ENCODE peak calls at places on chromosome 16, in ten cellular contexts. One of them, this sample, is unnamed.

GRCh38 chr16:48426244-48427135 is 41.3 kb upstream of the SIAH1 start:
- DNase-seq in H9: no peak
- DNase-seq in stimulated activated naive CD8-positive, alpha-beta T cell treated with anti-CD3 and anti-CD28 coated beads, Interleukin-15, Interleukin-2, amounts not matched to agents 100 U/mL and 50 U/mL, for 24 hours: no peak
- DNase-seq in body of pancreas: no peak
- DNase-seq in stimulated activated CD8-positive, alpha-beta memory T cell treated with anti-CD3 and anti-CD28 coated beads, Interleukin-7, amount 100 ng/mL, for 24 hours: no peak
- DNase-seq in stomach: no peak
- DNase-seq in activated T-cell treated with anti-CD3 and anti-CD28 coated beads, Interleukin-2, amount 50 U/mL, for 4 hours: no peak
- DNase-seq in GM23248: peak; percentile 39
- DNase-seq in ascending aorta: no peak
- DNase-seq in cardiac muscle cell: no peak
- DNase-seq in this sample: no peak

GRCh38 chr16:15716694-15717447 is 66.8 kb downstream of the NDE1 start:
- DNase-seq in H9: no peak
- DNase-seq in body of pancreas: no peak
- DNase-seq in stimulated activated CD8-positive, alpha-beta memory T cell treated with anti-CD3 and anti-CD28 coated beads, Interleukin-7, amount 100 ng/mL, for 24 hours: no peak
- DNase-seq in cardiac muscle cell: no peak
- DNase-seq in activated T-cell treated with anti-CD3 and anti-CD28 coated beads, Interleukin-2, amount 50 U/mL, for 4 hours: no peak
- DNase-seq in ascending aorta: no peak
- DNase-seq in stimulated activated naive CD8-positive, alpha-beta T cell treated with anti-CD3 and anti-CD28 coated beads, Interleukin-15, Interleukin-2, amounts not matched to agents 100 U/mL and 50 U/mL, for 24 hours: no peak
- DNase-seq in stomach: no peak
- DNase-seq in GM23248: no peak
- DNase-seq in this sample: no peak

GRCh38 chr16:57972285-57972684 is 1.4 kb upstream of the CNGB1 start:
- DNase-seq in stimulated activated naive CD8-positive, alpha-beta T cell treated with anti-CD3 and anti-CD28 coated beads, Interleukin-15, Interleukin-2, amounts not matched to agents 100 U/mL and 50 U/mL, for 24 hours: no peak
- DNase-seq in cardiac muscle cell: no peak
- DNase-seq in GM23248: no peak
- DNase-seq in H9: no peak
- DNase-seq in body of pancreas: no peak
- DNase-seq in stomach: no peak
- DNase-seq in stimulated activated CD8-positive, alpha-beta memory T cell treated with anti-CD3 and anti-CD28 coated beads, Interleukin-7, amount 100 ng/mL, for 24 hours: no peak
- DNase-seq in ascending aorta: no peak
- DNase-seq in activated T-cell treated with anti-CD3 and anti-CD28 coated beads, Interleukin-2, amount 50 U/mL, for 4 hours: no peak
- DNase-seq in this sample: no peak

GRCh38 chr16:52309761-52310416 is 237.1 kb downstream of the TOX3 start:
- DNase-seq in GM23248: no peak
- DNase-seq in stimulated activated naive CD8-positive, alpha-beta T cell treated with anti-CD3 and anti-CD28 coated beads, Interleukin-15, Interleukin-2, amounts not matched to agents 100 U/mL and 50 U/mL, for 24 hours: no peak
- DNase-seq in stomach: no peak
- DNase-seq in body of pancreas: no peak
- DNase-seq in activated T-cell treated with anti-CD3 and anti-CD28 coated beads, Interleukin-2, amount 50 U/mL, for 4 hours: no peak
- DNase-seq in H9: peak; percentile 28
- DNase-seq in cardiac muscle cell: no peak
- DNase-seq in stimulated activated CD8-positive, alpha-beta memory T cell treated with anti-CD3 and anti-CD28 coated beads, Interleukin-7, amount 100 ng/mL, for 24 hours: no peak
- DNase-seq in ascending aorta: no peak
- DNase-seq in this sample: no peak

GRCh38 chr16:46927273-46927672 is 43.1 kb downstream of the GPT2 start:
- DNase-seq in activated T-cell treated with anti-CD3 and anti-CD28 coated beads, Interleukin-2, amount 50 U/mL, for 4 hours: no peak
- DNase-seq in cardiac muscle cell: no peak
- DNase-seq in GM23248: no peak
- DNase-seq in stomach: no peak
- DNase-seq in stimulated activated CD8-positive, alpha-beta memory T cell treated with anti-CD3 and anti-CD28 coated beads, Interleukin-7, amount 100 ng/mL, for 24 hours: no peak
- DNase-seq in body of pancreas: no peak
- DNase-seq in stimulated activated naive CD8-positive, alpha-beta T cell treated with anti-CD3 and anti-CD28 coated beads, Interleukin-15, Interleukin-2, amounts not matched to agents 100 U/mL and 50 U/mL, for 24 hours: no peak
- DNase-seq in H9: no peak
- DNase-seq in ascending aorta: no peak
- DNase-seq in this sample: no peak

GRCh38 chr16:76474048-76474447 is 196.8 kb downstream of the CNTNAP4 start:
- DNase-seq in H9: no peak
- DNase-seq in cardiac muscle cell: no peak
- DNase-seq in GM23248: no peak
- DNase-seq in body of pancreas: no peak
- DNase-seq in stomach: no peak
- DNase-seq in stimulated activated naive CD8-positive, alpha-beta T cell treated with anti-CD3 and anti-CD28 coated beads, Interleukin-15, Interleukin-2, amounts not matched to agents 100 U/mL and 50 U/mL, for 24 hours: no peak
- DNase-seq in stimulated activated CD8-positive, alpha-beta memory T cell treated with anti-CD3 and anti-CD28 coated beads, Interleukin-7, amount 100 ng/mL, for 24 hours: no peak
- DNase-seq in ascending aorta: no peak
- DNase-seq in activated T-cell treated with anti-CD3 and anti-CD28 coated beads, Interleukin-2, amount 50 U/mL, for 4 hours: no peak
- DNase-seq in this sample: peak; percentile 6

GRCh38 chr16:50917941-50918340 is 176.1 kb downstream of the CYLD start:
- DNase-seq in cardiac muscle cell: no peak
- DNase-seq in stomach: no peak
- DNase-seq in GM23248: no peak
- DNase-seq in stimulated activated naive CD8-positive, alpha-beta T cell treated with anti-CD3 and anti-CD28 coated beads, Interleukin-15, Interleukin-2, amounts not matched to agents 100 U/mL and 50 U/mL, for 24 hours: no peak
- DNase-seq in H9: no peak
- DNase-seq in activated T-cell treated with anti-CD3 and anti-CD28 coated beads, Interleukin-2, amount 50 U/mL, for 4 hours: no peak
- DNase-seq in ascending aorta: no peak
- DNase-seq in stimulated activated CD8-positive, alpha-beta memory T cell treated with anti-CD3 and anti-CD28 coated beads, Interleukin-7, amount 100 ng/mL, for 24 hours: no peak
- DNase-seq in body of pancreas: no peak
- DNase-seq in this sample: no peak

GRCh38 chr16:77219437-77219836 is 20.2 kb downstream of the SYCE1L start:
- DNase-seq in body of pancreas: no peak
- DNase-seq in stimulated activated CD8-positive, alpha-beta memory T cell treated with anti-CD3 and anti-CD28 coated beads, Interleukin-7, amount 100 ng/mL, for 24 hours: no peak
- DNase-seq in H9: no peak
- DNase-seq in GM23248: no peak
- DNase-seq in activated T-cell treated with anti-CD3 and anti-CD28 coated beads, Interleukin-2, amount 50 U/mL, for 4 hours: no peak
- DNase-seq in stomach: no peak
- DNase-seq in ascending aorta: no peak
- DNase-seq in cardiac muscle cell: no peak
- DNase-seq in stimulated activated naive CD8-positive, alpha-beta T cell treated with anti-CD3 and anti-CD28 coated beads, Interleukin-15, Interleukin-2, amounts not matched to agents 100 U/mL and 50 U/mL, for 24 hours: no peak
- DNase-seq in this sample: no peak

GRCh38 chr16:47426806-47427205 is 34.1 kb downstream of the ITFG1 start:
- DNase-seq in ascending aorta: no peak
- DNase-seq in stimulated activated CD8-positive, alpha-beta memory T cell treated with anti-CD3 and anti-CD28 coated beads, Interleukin-7, amount 100 ng/mL, for 24 hours: no peak
- DNase-seq in GM23248: no peak
- DNase-seq in H9: no peak
- DNase-seq in activated T-cell treated with anti-CD3 and anti-CD28 coated beads, Interleukin-2, amount 50 U/mL, for 4 hours: no peak
- DNase-seq in stomach: no peak
- DNase-seq in cardiac muscle cell: no peak
- DNase-seq in body of pancreas: no peak
- DNase-seq in stimulated activated naive CD8-positive, alpha-beta T cell treated with anti-CD3 and anti-CD28 coated beads, Interleukin-15, Interleukin-2, amounts not matched to agents 100 U/mL and 50 U/mL, for 24 hours: no peak
- DNase-seq in this sample: no peak